ENCODE peak calls at places on chromosomes 7 and 10, in four cellular contexts. J, W, N and M are unnamed samples.

GRCh38 chr7:4191046-4191445 is 491.0 kb upstream of the FOXK1 start:
- DNase-seq in J (no peak), W (no peak), N (no peak), M (no peak)

GRCh38 chr7:18305866-18306265 is 189.7 kb upstream of the HDAC9 start:
- DNase-seq in J (no peak), W (no peak), N (no peak), M (no peak)

GRCh38 chr10:117743517-117743916 is 201.0 kb downstream of the EMX2 start:
- DNase-seq in J (no peak), W (no peak), N (no peak), M (no peak)

GRCh38 chr10:106506509-106507265 is 657.8 kb downstream of the SORCS1 start:
- DNase-seq in J (no peak), W (peak; percentile 37), N (no peak), M (no peak)

GRCh38 chr10:69303632-69304035 is 25.3 kb downstream of the HK1 start:
- DNase-seq in J (no peak), W (peak; percentile 44), N (no peak), M (no peak)

GRCh38 chr7:116197355-116197754 is 13.0 kb upstream of the TES start:
- DNase-seq in J (no peak), W (no peak), N (no peak), M (no peak)

GRCh38 chr7:101435461-101436225 is 73.0 kb downstream of the COL26A1 start:
- DNase-seq in J (no peak), W (no peak), N (no peak), M (no peak)

GRCh38 chr7:132877578-132877977 is 204.3 kb downstream of the CHCHD3 start:
- DNase-seq in J (no peak), W (no peak), N (no peak), M (no peak)

GRCh38 chr10:128007017-128007416 is 100.1 kb downstream of the PTPRE start:
- DNase-seq in J (no peak), W (no peak), N (no peak), M (no peak)

GRCh38 chr7:120805636-120806388 is 52.1 kb downstream of the TSPAN12 start:
- DNase-seq in J (peak; percentile 59), W (peak; percentile 61), N (peak; percentile 26), M (peak; percentile 56)

GRCh38 chr7:142807855-142808460 is 37.2 kb downstream of the PRSS2 start:
- DNase-seq in J (no peak), W (peak; percentile 15), N (no peak), M (no peak)

GRCh38 chr7:608361-608760 is 88.7 kb upstream of the PDGFA start:
- DNase-seq in J (no peak), W (no peak), N (no peak), M (no peak)

GRCh38 chr7:608954-609711 is 89.5 kb upstream of the PDGFA start:
- DNase-seq in J (no peak), W (no peak), N (no peak), M (no peak)

GRCh38 chr7:610531-611280 is 91.1 kb upstream of the PDGFA start:
- DNase-seq in J (no peak), W (peak; percentile 12), N (peak; percentile 46), M (peak; percentile 52)

GRCh38 chr7:611281-611810 is 91.7 kb upstream of the PDGFA start:
- DNase-seq in J (no peak), W (no peak), N (no peak), M (no peak)

DNA sequence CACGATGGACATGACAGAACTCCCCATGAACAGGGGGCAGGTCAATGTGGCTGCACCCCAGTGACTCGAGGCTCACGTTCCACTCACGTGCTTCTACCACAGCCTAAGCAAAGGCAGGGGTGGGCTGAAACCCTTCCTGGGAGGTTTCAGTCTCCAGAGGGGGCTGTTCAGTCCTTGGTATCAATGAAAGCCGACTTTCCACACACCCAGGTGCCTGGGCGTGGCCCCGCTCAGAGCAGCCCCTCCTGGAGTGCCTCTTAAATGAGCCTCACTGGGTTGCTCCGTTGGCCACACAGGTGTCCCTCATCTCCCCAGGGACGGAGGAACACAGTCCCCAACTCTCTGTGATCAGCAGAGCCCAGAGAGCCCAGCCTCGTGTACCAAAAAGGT is 90.5 kb upstream of the PDGFA start:
- DNase-seq in J (no peak), W (no peak), N (no peak), M (peak; percentile 52)
- H3K27ac ChIP-seq in J (peak overlapping the region; percentile 38), W (no peak overlapping the region), N (peak overlapping the region; percentile 81), M (peak overlapping the region; percentile 44)

DNA sequence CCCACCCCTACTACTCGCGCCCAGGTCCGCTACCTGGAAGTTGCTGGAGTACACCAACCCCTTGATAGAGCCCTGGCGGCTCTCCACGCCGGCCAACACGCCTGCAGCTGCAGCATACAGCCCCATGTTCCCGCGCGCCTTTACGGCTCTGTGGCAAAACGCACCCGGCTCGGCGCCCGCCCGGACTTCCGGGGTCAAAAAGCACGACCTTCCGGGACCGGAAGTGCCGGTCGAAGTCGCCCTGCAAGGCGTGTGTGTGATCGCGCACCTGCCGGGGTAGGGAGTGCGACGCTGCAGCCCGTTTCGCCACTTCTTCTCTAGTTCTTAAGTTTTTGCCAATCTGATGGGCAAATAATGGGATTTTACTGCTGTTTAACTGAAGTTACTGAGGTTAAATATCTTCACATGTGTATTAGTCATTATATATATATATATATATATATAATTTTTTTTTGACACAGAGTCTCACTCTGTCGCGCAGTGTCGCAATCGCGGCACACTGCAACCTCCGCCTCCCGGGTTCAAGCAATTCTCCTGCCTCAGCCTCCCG is at the start of gene NSUN5:
- DNase-seq in J (peak; percentile 94), W (peak; percentile 48), N (peak; percentile 85), M (peak; percentile 94)
- TF ChIP-seq POLR2A in J (peak; percentile 49), W (no peak), N (peak; percentile 38), M (peak; percentile 37)

DNA sequence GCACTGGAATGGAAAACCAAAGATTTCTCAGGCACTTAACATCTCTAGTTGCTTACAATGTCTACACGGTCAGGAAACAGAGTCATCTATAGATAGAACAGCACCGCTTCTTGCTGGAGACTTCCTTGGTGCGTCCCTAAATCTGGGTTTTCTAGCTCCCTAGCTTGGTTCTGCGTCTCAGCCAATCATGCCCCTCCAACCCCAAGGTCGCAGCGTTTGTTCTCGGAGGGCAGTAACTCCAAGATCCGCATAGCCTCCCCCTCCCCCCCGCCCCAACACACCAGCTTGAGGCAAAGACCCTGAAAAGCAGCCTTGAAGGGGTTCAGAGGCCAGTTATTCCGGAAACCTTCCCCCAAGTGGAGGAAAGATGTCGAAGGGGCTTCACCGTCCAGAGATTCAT is 7.7 kb downstream of the DLX6 start:
- DNase-seq in J (no peak), W (no peak), N (no peak), M (no peak)
- H3K27ac ChIP-seq in J (no peak overlapping the region), W (no peak overlapping the region), N (no peak overlapping the region), M (no peak overlapping the region)

GRCh38 chr7:2520808-2521146 is 1.2 kb downstream of the LFNG start:
- DNase-seq in J (peak; percentile 62), W (no peak), N (no peak), M (no peak)

GRCh38 chr7:2518101-2518500 is 1.5 kb upstream of the LFNG start:
- DNase-seq in J (peak; percentile 74), W (no peak), N (no peak), M (no peak)

GRCh38 chr7:2520131-2520807 is 695 bp downstream of the LFNG start:
- DNase-seq in J (peak; percentile 62), W (no peak), N (no peak), M (no peak)

GRCh38 chr7:2518737-2519118 is 846 bp upstream of the LFNG start:
- DNase-seq in J (no peak), W (no peak), N (no peak), M (no peak)

DNA sequence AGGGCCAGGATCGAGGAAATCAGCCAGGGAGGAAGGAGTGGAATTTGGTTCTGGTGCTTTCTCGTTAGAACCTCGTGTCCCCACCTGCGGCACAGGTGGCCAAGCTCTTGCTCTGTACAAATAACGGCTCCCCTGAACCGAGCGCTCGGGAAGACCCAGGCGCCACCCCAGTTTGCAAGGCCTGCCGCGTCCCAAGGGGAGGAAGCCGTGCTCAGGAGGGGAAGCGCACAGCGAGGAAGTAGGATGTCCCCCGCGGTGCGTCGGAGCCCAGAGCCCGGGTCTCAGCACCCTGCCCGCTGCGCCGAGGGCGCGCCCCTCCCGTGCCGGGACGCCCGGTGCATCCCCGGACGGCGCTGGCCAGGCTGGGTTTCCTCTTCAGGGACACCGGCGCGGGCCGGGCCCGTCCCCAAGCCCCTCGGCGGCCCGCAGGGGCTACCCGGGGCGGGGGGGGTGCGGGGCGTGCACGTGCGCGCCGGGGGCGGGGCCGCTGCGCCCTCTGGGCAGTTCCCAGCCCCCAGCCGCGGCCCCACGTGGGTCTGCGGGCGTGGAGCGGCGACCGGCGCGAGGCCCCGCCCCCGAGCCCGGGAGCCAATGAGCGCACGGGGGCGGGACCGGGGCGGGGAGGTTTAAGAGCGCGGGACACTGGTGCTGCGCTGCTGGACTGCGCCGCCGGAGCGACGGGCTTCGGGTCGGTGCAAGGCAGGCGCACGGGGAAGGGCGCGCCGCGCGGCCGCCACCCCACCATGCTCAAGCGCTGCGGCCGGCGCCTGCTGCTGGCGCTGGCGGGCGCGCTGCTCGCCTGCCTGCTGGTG is at the start of gene LFNG:
- DNase-seq in J (peak; percentile 92), W (peak; percentile 83), N (peak; percentile 85), M (peak; percentile 94)
- TF ChIP-seq POLR2A in J (peak; percentile 80), W (peak; percentile 91), N (peak; percentile 97), M (peak; percentile 69)

GRCh38 chr7:55405856-55406541 is 40.9 kb downstream of the LANCL2 start:
- DNase-seq in J (peak; percentile 26), W (no peak), N (no peak), M (no peak)
- H3K27ac ChIP-seq in J (no peak overlapping the region), W (no peak overlapping the region), N (no peak overlapping the region), M (no peak overlapping the region)

DNA sequence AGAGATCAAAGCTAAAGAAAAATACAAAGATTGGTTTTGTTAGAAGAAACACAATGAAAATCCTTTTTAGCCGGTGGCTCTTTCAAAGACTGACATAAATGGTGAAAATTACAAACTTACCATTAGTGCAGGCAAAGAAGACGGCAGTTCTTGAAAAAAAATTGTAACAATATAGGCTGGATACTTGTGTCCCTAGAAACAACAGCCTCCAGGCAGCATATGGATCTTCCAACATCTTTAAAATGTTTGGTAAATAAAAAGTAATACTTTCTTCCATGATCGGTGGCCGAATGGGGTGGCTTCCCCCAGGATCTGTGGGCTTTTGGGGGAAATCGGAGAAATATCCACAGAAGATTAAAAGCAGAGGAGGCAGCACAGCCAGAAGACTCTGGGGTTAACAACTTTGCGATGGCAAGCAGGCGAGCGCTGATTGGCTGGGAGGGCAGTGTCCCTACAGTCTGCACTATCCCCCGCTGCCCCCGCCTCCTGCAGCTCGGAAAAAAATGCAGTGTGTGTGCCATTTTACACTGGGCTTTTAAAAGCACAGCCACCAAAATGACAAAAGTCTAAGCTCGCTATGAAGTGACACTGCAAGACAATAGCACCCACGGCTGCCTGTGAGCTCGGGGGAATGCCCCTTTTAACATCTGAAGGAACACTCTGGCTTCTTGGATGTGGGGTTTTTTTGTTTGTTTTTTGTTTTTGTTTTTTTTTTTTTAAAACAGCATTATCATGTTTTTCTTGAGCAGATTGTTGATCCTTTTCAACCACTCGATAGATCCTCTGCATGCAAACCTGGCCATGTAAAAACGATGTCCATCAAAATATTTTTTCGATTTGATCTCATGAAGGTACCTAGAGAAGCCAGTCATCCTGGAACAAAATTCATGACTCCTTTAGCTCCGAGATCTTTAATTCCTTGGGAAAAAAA is 31.7 kb upstream of the EPC1 start:
- DNase-seq in J (peak; percentile 96), W (peak; percentile 85), N (peak; percentile 84), M (peak; percentile 96)
- TF ChIP-seq POLR2A in J (peak; percentile 75), W (peak; percentile 58), N (peak; percentile 26), M (no peak)